ENCODE peak calls at places on chromosome 21, in five cellular contexts. One of them, this sample, is unnamed.

GRCh38 chr21:33021667-33022066 is 4.1 kb upstream of the OLIG2 start:
- DNase-seq in G401: no peak
- DNase-seq in psoas muscle: no peak
- DNase-seq in amniotic epithelial cell: no peak
- DNase-seq in NCI-H1694: no peak
- DNase-seq in this sample: no peak

GRCh38 chr21:45154511-45155508 is 80.4 kb downstream of the ADARB1 start:
- DNase-seq in psoas muscle: no peak
- DNase-seq in amniotic epithelial cell: peak; percentile 73
- DNase-seq in NCI-H1694: peak; percentile 39
- DNase-seq in G401: no peak
- DNase-seq in this sample: no peak

GRCh38 chr21:35048706-35049617 is at the start of gene RUNX1:
- DNase-seq in G401: no peak
- DNase-seq in amniotic epithelial cell: peak; percentile 96
- DNase-seq in NCI-H1694: no peak
- DNase-seq in psoas muscle: peak; percentile 32
- DNase-seq in this sample: peak; percentile 67

GRCh38 chr21:16535100-16535418 is 805.3 kb downstream of the USP25 start:
- DNase-seq in NCI-H1694: no peak
- DNase-seq in G401: peak; percentile 99
- DNase-seq in psoas muscle: peak; percentile 86
- DNase-seq in amniotic epithelial cell: peak; percentile 81
- DNase-seq in this sample: peak; percentile 92

GRCh38 chr21:38948377-38948776 is 142.6 kb downstream of the ETS2 start:
- DNase-seq in NCI-H1694: no peak
- DNase-seq in psoas muscle: no peak
- DNase-seq in G401: no peak
- DNase-seq in amniotic epithelial cell: no peak
- DNase-seq in this sample: no peak

GRCh38 chr21:30348506-30348905 is at the start of gene KRTAP23-1:
- DNase-seq in amniotic epithelial cell: no peak
- DNase-seq in NCI-H1694: no peak
- DNase-seq in psoas muscle: no peak
- DNase-seq in G401: no peak
- DNase-seq in this sample: no peak

GRCh38 chr21:15729674-15730483 is at the start of gene USP25:
- DNase-seq in psoas muscle: peak; percentile 93
- DNase-seq in G401: peak; percentile 83
- DNase-seq in NCI-H1694: peak; percentile 48
- DNase-seq in amniotic epithelial cell: peak; percentile 64
- DNase-seq in this sample: peak; percentile 89

GRCh38 chr21:45405819-45406762 is 1.1 kb downstream of the COL18A1 start:
- DNase-seq in amniotic epithelial cell: no peak
- DNase-seq in G401: no peak
- DNase-seq in NCI-H1694: no peak
- DNase-seq in psoas muscle: peak; percentile 38
- DNase-seq in this sample: no peak

GRCh38 chr21:39083377-39084008 is 99.8 kb downstream of the PSMG1 start:
- DNase-seq in G401: no peak
- DNase-seq in psoas muscle: no peak
- DNase-seq in NCI-H1694: no peak
- DNase-seq in amniotic epithelial cell: peak; percentile 31
- DNase-seq in this sample: no peak

GRCh38 chr21:15625363-15625762 is 104.4 kb upstream of the USP25 start:
- DNase-seq in G401: no peak
- DNase-seq in psoas muscle: no peak
- DNase-seq in amniotic epithelial cell: no peak
- DNase-seq in NCI-H1694: no peak
- DNase-seq in this sample: no peak

GRCh38 chr21:42366292-42367010 is at the start of gene TFF1:
- DNase-seq in G401: no peak
- DNase-seq in psoas muscle: no peak
- DNase-seq in NCI-H1694: no peak
- DNase-seq in amniotic epithelial cell: no peak
- DNase-seq in this sample: no peak

GRCh38 chr21:23725576-23725975 is 1881.7 kb downstream of the MRPL39 start:
- DNase-seq in NCI-H1694: no peak
- DNase-seq in G401: no peak
- DNase-seq in amniotic epithelial cell: no peak
- DNase-seq in psoas muscle: no peak
- DNase-seq in this sample: no peak

GRCh38 chr21:45259206-45259795 is 28.4 kb downstream of the POFUT2 start:
- DNase-seq in psoas muscle: no peak
- DNase-seq in amniotic epithelial cell: no peak
- DNase-seq in NCI-H1694: peak; percentile 97
- DNase-seq in G401: peak; percentile 35
- DNase-seq in this sample: peak; percentile 22

GRCh38 chr21:37253991-37254390 is 13.1 kb downstream of the VPS26C start:
- DNase-seq in G401: no peak
- DNase-seq in psoas muscle: no peak
- DNase-seq in NCI-H1694: no peak
- DNase-seq in amniotic epithelial cell: no peak
- DNase-seq in this sample: no peak

GRCh38 chr21:37281993-37282392 is 14.9 kb upstream of the VPS26C start:
- DNase-seq in G401: no peak
- DNase-seq in NCI-H1694: peak; percentile 2
- DNase-seq in amniotic epithelial cell: no peak
- DNase-seq in psoas muscle: no peak
- DNase-seq in this sample: no peak

GRCh38 chr21:29254550-29254949 is 44.2 kb upstream of the BACH1 start:
- DNase-seq in NCI-H1694: no peak
- DNase-seq in amniotic epithelial cell: no peak
- DNase-seq in psoas muscle: no peak
- DNase-seq in G401: no peak
- DNase-seq in this sample: no peak

GRCh38 chr21:45109831-45110492 is 35.6 kb downstream of the ADARB1 start:
- DNase-seq in amniotic epithelial cell: no peak
- DNase-seq in NCI-H1694: no peak
- DNase-seq in G401: peak; percentile 72
- DNase-seq in psoas muscle: no peak
- DNase-seq in this sample: peak; percentile 24

GRCh38 chr21:45874716-45875415 is 106.7 kb upstream of the COL6A1 start:
- DNase-seq in G401: no peak
- DNase-seq in psoas muscle: peak; percentile 77
- DNase-seq in amniotic epithelial cell: peak; percentile 98
- DNase-seq in NCI-H1694: no peak
- DNase-seq in this sample: no peak

This sample was measured in Ammon's horn.